ENCODE peak calls at places on chromosomes 6 and 20, in seven cellular contexts. T, C, V, M, Q, W and D are unnamed samples.

GRCh38 chr6:165804331-165805066 is 141.5 kb upstream of the PDE10A start:
- DNase-seq in T (no peak), C (no peak), V (no peak), M (no peak), Q (no peak), W (no peak), D (no peak)

GRCh38 chr20:38342196-38342595 is 4.1 kb upstream of the LBP start:
- DNase-seq in T (no peak), C (no peak), V (no peak), M (no peak), Q (no peak), W (no peak), D (no peak)

GRCh38 chr6:127516676-127517273 is 2.4 kb downstream of the MTCL3 start:
- DNase-seq in T (no peak), C (peak; percentile 40), V (no peak), M (peak; percentile 44), Q (peak; percentile 74), W (no peak), D (peak; percentile 74)

GRCh38 chr20:63006611-63007471 is at the start of gene BHLHE23:
- DNase-seq in T (no peak), C (no peak), V (no peak), M (no peak), Q (peak; percentile 29), W (no peak), D (peak; percentile 71)

GRCh38 chr20:18058661-18059467 is 1.1 kb upstream of the OVOL2 start:
- DNase-seq in T (peak; percentile 36), C (peak; percentile 32), V (peak; percentile 56), M (peak; percentile 81), Q (no peak), W (no peak), D (peak; percentile 44)

GRCh38 chr6:133977983-133978895 is 25.2 kb downstream of the TBPL1 start:
- DNase-seq in T (no peak), C (peak; percentile 58), V (no peak), M (peak; percentile 55), Q (no peak), W (no peak), D (no peak)

GRCh38 chr6:35058827-35059522 is 82.2 kb downstream of the TCP11 start:
- DNase-seq in T (no peak), C (no peak), V (no peak), M (no peak), Q (peak; percentile 26), W (no peak), D (peak; percentile 55)

GRCh38 chr6:107304421-107305025 is 154.8 kb downstream of the PDSS2 start:
- DNase-seq in T (no peak), C (peak; percentile 94), V (no peak), M (peak; percentile 92), Q (peak; percentile 29), W (no peak), D (no peak)

GRCh38 chr6:116210750-116211425 is 43.0 kb downstream of the TSPYL4 start:
- DNase-seq in T (peak; percentile 42), C (peak; percentile 91), V (peak; percentile 44), M (peak; percentile 73), Q (no peak), W (peak; percentile 72), D (no peak)

GRCh38 chr20:51190783-51191180 is 167.9 kb upstream of the KCNG1 start:
- DNase-seq in T (no peak), C (peak; percentile 22), V (no peak), M (no peak), Q (no peak), W (no peak), D (no peak)

GRCh38 chr6:170211404-170212025 is 79.4 kb downstream of the DLL1 start:
- DNase-seq in T (peak; percentile 29), C (no peak), V (peak; percentile 24), M (no peak), Q (no peak), W (no peak), D (peak; percentile 24)

GRCh38 chr6:47414517-47415167 is 62.9 kb upstream of the CD2AP start:
- DNase-seq in T (no peak), C (peak; percentile 50), V (no peak), M (peak; percentile 55), Q (no peak), W (no peak), D (peak; percentile 40)

GRCh38 chr6:168695701-168696100 is 254.7 kb downstream of the SMOC2 start:
- DNase-seq in T (peak; percentile 14), C (no peak), V (no peak), M (no peak), Q (no peak), W (no peak), D (no peak)

GRCh38 chr20:35048739-35049138 is 43.9 kb downstream of the TRPC4AP start:
- DNase-seq in T (no peak), C (no peak), V (no peak), M (no peak), Q (no peak), W (no peak), D (no peak)

GRCh38 chr6:3032986-3033385 is 33.3 kb downstream of the NQO2 start:
- DNase-seq in T (no peak), C (peak; percentile 50), V (no peak), M (no peak), Q (no peak), W (no peak), D (no peak)

GRCh38 chr6:52725530-52726192 is 37.6 kb downstream of the GSTA2 start:
- DNase-seq in T (no peak), C (peak; percentile 78), V (no peak), M (peak; percentile 84), Q (no peak), W (no peak), D (no peak)

GRCh38 chr6:3340891-3341290 is 82.1 kb downstream of the PSMG4 start:
- DNase-seq in T (no peak), C (no peak), V (no peak), M (no peak), Q (no peak), W (no peak), D (no peak)

GRCh38 chr6:77178821-77179220 is 284.5 kb downstream of the HTR1B start:
- DNase-seq in T (no peak), C (peak; percentile 58), V (no peak), M (no peak), Q (no peak), W (no peak), D (no peak)

GRCh38 chr6:168452685-168453377 is 11.8 kb downstream of the SMOC2 start:
- DNase-seq in T (no peak), C (no peak), V (no peak), M (no peak), Q (no peak), W (no peak), D (no peak)

GRCh38 chr6:43972915-43973304 is 154.3 kb downstream of the MRPL14 start:
- DNase-seq in T (peak; percentile 71), C (peak; percentile 40), V (peak; percentile 76), M (no peak), Q (no peak), W (peak; percentile 77), D (no peak)

GRCh38 chr6:16238057-16238657 is at the start of gene GMPR:
- DNase-seq in T (peak; percentile 89), C (peak; percentile 27), V (peak; percentile 78), M (no peak), Q (peak; percentile 81), W (peak; percentile 90), D (peak; percentile 74)
- TF ChIP-seq CTCF in T (no peak), C (no peak), V (no peak), M (no peak), Q (no peak), W (no peak), D (no peak)

GRCh38 chr6:6131492-6132109 is 124.9 kb upstream of the NRN1 start:
- DNase-seq in T (no peak), C (peak; percentile 21), V (no peak), M (no peak), Q (peak; percentile 9), W (no peak), D (peak; percentile 40)
- TF ChIP-seq CTCF in T (peak; percentile 47), C (peak; percentile 32), V (no peak), M (peak; percentile 50), Q (peak; percentile 60), W (peak; percentile 12), D (peak; percentile 52)

DNA sequence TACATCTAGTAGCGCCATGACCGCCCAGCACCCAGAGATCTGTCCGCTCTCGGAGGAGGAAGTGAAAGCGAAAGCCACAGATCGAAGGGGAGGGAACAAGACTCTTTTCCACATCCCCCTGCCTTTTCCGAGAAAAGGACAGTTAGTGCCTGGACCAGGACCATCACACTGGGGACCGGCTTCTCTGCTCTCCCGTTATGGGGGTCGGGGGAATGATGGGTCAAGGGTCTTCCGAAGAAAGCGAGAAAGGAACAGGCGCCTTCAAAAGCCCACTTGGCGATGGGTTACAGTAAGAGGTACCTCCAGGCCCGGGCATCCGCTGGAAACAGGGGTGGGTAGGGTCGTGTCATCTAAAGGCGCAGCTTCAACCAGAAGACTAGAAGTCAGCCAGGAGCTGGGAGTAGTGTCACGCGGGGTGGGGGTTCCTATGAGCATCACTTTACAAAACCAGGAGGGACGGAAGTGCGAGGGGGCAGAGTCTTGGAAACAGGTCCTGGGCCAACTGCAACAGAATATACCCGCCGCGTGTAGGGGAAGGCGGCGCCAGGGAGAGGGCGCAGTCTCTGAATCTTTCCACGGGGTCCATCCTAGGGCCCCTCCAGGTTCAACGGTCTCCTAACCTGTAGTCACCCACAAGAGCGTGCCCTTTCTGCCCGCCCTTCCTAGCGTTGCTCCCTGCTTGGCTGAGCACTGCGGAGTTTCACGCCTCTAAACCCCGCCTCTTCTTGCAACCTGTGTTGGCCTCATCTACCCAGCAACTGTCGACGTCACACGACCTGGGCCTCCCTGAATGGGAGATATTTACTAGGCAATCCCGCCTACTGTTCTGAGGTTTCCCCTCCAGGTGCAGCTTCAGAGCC is at the start of gene PSMB8:
- DNase-seq in T (peak; percentile 98), C (peak; percentile 98), V (peak; percentile 99), M (peak; percentile 94), Q (peak; percentile 100), W (peak; percentile 97), D (peak; percentile 94)
- TF ChIP-seq CTCF in T (no peak), C (no peak), V (no peak), M (no peak), Q (no peak), W (peak; percentile 15), D (no peak)

GRCh38 chr6:17101422-17102257 is at the start of gene STMND1:
- DNase-seq in T (peak; percentile 48), C (peak; percentile 53), V (peak; percentile 57), M (no peak), Q (peak; percentile 13), W (peak; percentile 77), D (peak; percentile 36)

GRCh38 chr6:17099401-17100059 is 2.3 kb upstream of the STMND1 start:
- DNase-seq in T (no peak), C (no peak), V (no peak), M (no peak), Q (no peak), W (no peak), D (no peak)

GRCh38 chr6:17107768-17108325 is 6.0 kb downstream of the STMND1 start:
- DNase-seq in T (no peak), C (no peak), V (no peak), M (no peak), Q (no peak), W (no peak), D (no peak)

GRCh38 chr6:17102258-17102870 is 514 bp downstream of the STMND1 start:
- DNase-seq in T (no peak), C (no peak), V (no peak), M (no peak), Q (no peak), W (no peak), D (no peak)

DNA sequence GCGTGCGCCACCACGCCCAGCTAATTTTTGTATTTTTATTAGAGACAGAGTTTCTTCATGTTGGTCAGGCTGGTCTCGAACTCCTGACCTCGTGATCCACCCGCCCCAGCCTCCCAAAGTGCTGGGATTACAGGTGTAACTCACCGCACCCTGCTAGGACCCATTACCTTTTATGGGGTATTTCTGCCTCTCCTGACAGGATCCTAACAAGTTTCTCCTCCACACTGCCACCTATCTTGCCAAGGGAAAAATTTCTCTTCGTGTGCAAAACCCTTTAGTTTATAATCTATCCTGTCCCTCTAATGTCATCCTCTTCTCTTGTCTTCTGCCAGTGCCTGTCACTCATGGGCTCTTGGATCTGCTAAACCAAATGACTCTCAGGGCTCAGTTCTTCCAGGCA is 1.9 kb downstream of the STMND1 start:
- DNase-seq in T (no peak), C (no peak), V (no peak), M (no peak), Q (no peak), W (no peak), D (no peak)
- TF ChIP-seq CTCF in T (no peak), C (no peak), V (no peak), M (peak; percentile 46), Q (peak; percentile 14), W (no peak), D (no peak)